ENCODE peak calls at places on chromosome 20, in four cellular contexts. One of them, this sample, is unnamed.

GRCh38 chr20:12827796-12828406 is 180.9 kb upstream of the SPTLC3 start:
- DNase-seq in activated T-cell treated with anti-CD3 and anti-CD28 coated beads, Interleukin-2, amount 50 U/mL, for 4 hours: no peak
- DNase-seq in tibial nerve: no peak
- DNase-seq in cardiac fibroblast: no peak
- DNase-seq in this sample: no peak

GRCh38 chr20:58457083-58457680 is 58.0 kb downstream of the APCDD1L start:
- DNase-seq in tibial nerve: no peak
- DNase-seq in cardiac fibroblast: peak
- DNase-seq in activated T-cell treated with anti-CD3 and anti-CD28 coated beads, Interleukin-2, amount 50 U/mL, for 4 hours: no peak
- DNase-seq in this sample: no peak

GRCh38 chr20:5667703-5668528 is 82.3 kb upstream of the SHLD1 start:
- DNase-seq in activated T-cell treated with anti-CD3 and anti-CD28 coated beads, Interleukin-2, amount 50 U/mL, for 4 hours: no peak
- DNase-seq in cardiac fibroblast: no peak
- DNase-seq in tibial nerve: no peak
- DNase-seq in this sample: no peak

GRCh38 chr20:32203556-32204484 is 3.7 kb downstream of the PLAGL2 start:
- DNase-seq in activated T-cell treated with anti-CD3 and anti-CD28 coated beads, Interleukin-2, amount 50 U/mL, for 4 hours: peak
- DNase-seq in cardiac fibroblast: peak
- DNase-seq in tibial nerve: no peak
- DNase-seq in this sample: no peak

GRCh38 chr20:3209023-3209945 is at the start of gene ITPA:
- DNase-seq in tibial nerve: peak
- DNase-seq in cardiac fibroblast: peak
- DNase-seq in activated T-cell treated with anti-CD3 and anti-CD28 coated beads, Interleukin-2, amount 50 U/mL, for 4 hours: peak
- DNase-seq in this sample: no peak

GRCh38 chr20:59515013-59515905 is 89.1 kb upstream of the PHACTR3 start:
- DNase-seq in tibial nerve: peak
- DNase-seq in activated T-cell treated with anti-CD3 and anti-CD28 coated beads, Interleukin-2, amount 50 U/mL, for 4 hours: no peak
- DNase-seq in cardiac fibroblast: peak
- DNase-seq in this sample: peak

GRCh38 chr20:38812182-38812581 is 6.7 kb downstream of the PPP1R16B start:
- DNase-seq in activated T-cell treated with anti-CD3 and anti-CD28 coated beads, Interleukin-2, amount 50 U/mL, for 4 hours: no peak
- DNase-seq in cardiac fibroblast: no peak
- DNase-seq in tibial nerve: no peak
- DNase-seq in this sample: no peak

GRCh38 chr20:48972816-48973215 is 51.3 kb downstream of the ARFGEF2 start:
- DNase-seq in tibial nerve: no peak
- DNase-seq in cardiac fibroblast: no peak
- DNase-seq in activated T-cell treated with anti-CD3 and anti-CD28 coated beads, Interleukin-2, amount 50 U/mL, for 4 hours: no peak
- DNase-seq in this sample: no peak

GRCh38 chr20:23926526-23926880 is 47.0 kb upstream of the CST5 start:
- DNase-seq in activated T-cell treated with anti-CD3 and anti-CD28 coated beads, Interleukin-2, amount 50 U/mL, for 4 hours: no peak
- DNase-seq in tibial nerve: no peak
- DNase-seq in cardiac fibroblast: no peak
- DNase-seq in this sample: no peak

GRCh38 chr20:49400904-49401303 is 81.6 kb downstream of the KCNB1 start:
- DNase-seq in cardiac fibroblast: peak
- DNase-seq in activated T-cell treated with anti-CD3 and anti-CD28 coated beads, Interleukin-2, amount 50 U/mL, for 4 hours: no peak
- DNase-seq in tibial nerve: peak
- DNase-seq in this sample: peak